ENCODE peak calls at places on chromosomes 12 and 14, in nine cellular contexts. T is NCI-H1092; O is ecto neural progenitor cell; H is activated naive CD4-positive, alpha-beta T cell; J is KBM-7; K is activated CD4-positive, alpha-beta T cell treated with anti-CD3 and anti-CD28 coated beads, Interleukin-2, amount 10 ng/mL, durations not matched to agents 7 days and 5 days; E is AG20443; L is T-helper 1 cell; N is HT-29. Z is an unnamed sample.

GRCh38 chr12:84270470-84271140 is 642.0 kb downstream of the SLC6A15 start:
- DNase-seq in T (no peak), O (no peak), H (no peak), J (no peak), K (no peak), E (no peak), L (no peak), N (no peak), Z (no peak)

GRCh38 chr12:13044859-13045384 is 741 bp downstream of the FAM234B start:
- DNase-seq in T (no peak), O (peak; percentile 52), H (no peak), J (peak; percentile 27), K (no peak), E (peak; percentile 25), L (no peak), N (no peak), Z (no peak)

GRCh38 chr12:32895688-32896437 is 714 bp downstream of the PKP2 start:
- DNase-seq in T (no peak), O (peak; percentile 58), H (no peak), J (peak; percentile 59), K (no peak), E (no peak), L (no peak), N (peak; percentile 74), Z (no peak)

GRCh38 chr14:95440951-95441350 is 75.5 kb downstream of the SYNE3 start:
- DNase-seq in T (no peak), O (no peak), H (no peak), J (no peak), K (no peak), E (peak; percentile 31), L (no peak), N (no peak), Z (peak; percentile 79)

GRCh38 chr12:7907009-7907408 is 29.0 kb downstream of the SLC2A3 start:
- DNase-seq in T (no peak), O (peak; percentile 58), H (no peak), J (peak; percentile 54), K (peak; percentile 23), E (peak; percentile 41), L (no peak), N (peak; percentile 62), Z (peak; percentile 35)

GRCh38 chr14:31024042-31024480 is 1.4 kb upstream of the AP4S1 start:
- DNase-seq in T (no peak), O (no peak), H (no peak), J (no peak), K (no peak), E (no peak), L (no peak), N (no peak), Z (no peak)

GRCh38 chr12:23831739-23832138 is 117.7 kb downstream of the SOX5 start:
- DNase-seq in T (no peak), O (no peak), H (no peak), J (no peak), K (no peak), E (no peak), L (no peak), N (no peak), Z (no peak)

GRCh38 chr14:57492859-57493258 is 798 bp downstream of the CCDC198 start:
- DNase-seq in T (no peak), O (no peak), H (no peak), J (no peak), K (no peak), E (peak; percentile 38), L (no peak), N (peak; percentile 59), Z (peak; percentile 47)

GRCh38 chr12:31629756-31630732 is 29.4 kb upstream of the ETFBKMT start:
- DNase-seq in T (no peak), O (no peak), H (no peak), J (no peak), K (no peak), E (peak; percentile 36), L (no peak), N (no peak), Z (peak; percentile 44)

GRCh38 chr12:93135286-93136239 is 206.5 kb upstream of the EEA1 start:
- DNase-seq in T (peak; percentile 83), O (no peak), H (no peak), J (peak; percentile 29), K (no peak), E (peak; percentile 24), L (no peak), N (peak; percentile 78), Z (peak; percentile 52)

GRCh38 chr12:20436367-20436766 is 68.0 kb downstream of the PDE3A start:
- DNase-seq in T (no peak), O (no peak), H (no peak), J (no peak), K (no peak), E (no peak), L (no peak), N (no peak), Z (no peak)

GRCh38 chr12:57224973-57225679 is 4.4 kb upstream of the SHMT2 start:
- DNase-seq in T (no peak), O (peak; percentile 90), H (peak; percentile 26), J (no peak), K (peak; percentile 64), E (no peak), L (no peak), N (no peak), Z (no peak)

GRCh38 chr12:122392411-122392810 is 30.1 kb downstream of the CLIP1 start:
- DNase-seq in T (no peak), O (no peak), H (no peak), J (no peak), K (no peak), E (no peak), L (no peak), N (no peak), Z (no peak)

GRCh38 chr14:67583711-67584644 is 16.1 kb downstream of the PIGH start:
- DNase-seq in T (peak; percentile 56), O (no peak), H (no peak), J (peak; percentile 68), K (peak; percentile 40), E (peak; percentile 74), L (no peak), N (peak; percentile 58), Z (peak; percentile 72)

GRCh38 chr14:64806202-64806861 is 73.4 kb downstream of the SPTB start:
- DNase-seq in T (no peak), O (no peak), H (no peak), J (no peak), K (no peak), E (peak; percentile 75), L (no peak), N (no peak), Z (peak; percentile 58)

GRCh38 chr12:29616664-29617409 is 119.4 kb upstream of the OVCH1 start:
- DNase-seq in T (no peak), O (no peak), H (no peak), J (no peak), K (no peak), E (peak; percentile 39), L (no peak), N (peak; percentile 8), Z (peak; percentile 88)

GRCh38 chr12:124581792-124582424 is 14.5 kb upstream of the NCOR2 start:
- DNase-seq in T (no peak), O (no peak), H (no peak), J (no peak), K (no peak), E (no peak), L (no peak), N (no peak), Z (no peak)

GRCh38 chr12:124720687-124721500 is 142.8 kb downstream of the SCARB1 start:
- DNase-seq in T (peak; percentile 85), O (no peak), H (no peak), J (no peak), K (no peak), E (peak; percentile 63), L (no peak), N (no peak), Z (peak; percentile 62)

GRCh38 chr14:103108749-103109207 is 14.3 kb downstream of the EXOC3L4 start:
- DNase-seq in T (no peak), O (no peak), H (no peak), J (no peak), K (no peak), E (peak; percentile 65), L (no peak), N (no peak), Z (no peak)

GRCh38 chr14:39467889-39468524 is 35.8 kb upstream of the FBXO33 start:
- DNase-seq in T (no peak), O (peak; percentile 53), H (no peak), J (peak; percentile 52), K (peak; percentile 44), E (no peak), L (no peak), N (peak; percentile 61), Z (peak; percentile 33)

GRCh38 chr12:38664661-38665269 is 240.6 kb downstream of the CPNE8 start:
- DNase-seq in T (no peak), O (no peak), H (no peak), J (peak; percentile 55), K (no peak), E (peak; percentile 19), L (no peak), N (peak; percentile 60), Z (no peak)

GRCh38 chr14:100445436-100446088 is 122.4 kb downstream of the SLC25A47 start:
- DNase-seq in T (no peak), O (peak; percentile 32), H (no peak), J (no peak), K (no peak), E (no peak), L (no peak), N (no peak), Z (no peak)

GRCh38 chr14:68249534-68250517 is 430.2 kb downstream of the RAD51B start:
- DNase-seq in T (no peak), O (no peak), H (no peak), J (no peak), K (no peak), E (peak; percentile 43), L (no peak), N (peak; percentile 39), Z (no peak)

GRCh38 chr14:85317491-85318021 is 212.4 kb upstream of the FLRT2 start:
- DNase-seq in T (no peak), O (no peak), H (no peak), J (no peak), K (no peak), E (no peak), L (no peak), N (no peak), Z (peak; percentile 26)

GRCh38 chr14:74326369-74327152 is 21.7 kb upstream of the VRTN start:
- DNase-seq in T (peak; percentile 9), O (peak; percentile 69), H (no peak), J (no peak), K (no peak), E (no peak), L (no peak), N (no peak), Z (no peak)

GRCh38 chr14:69300601-69301221 is 40.8 kb downstream of the GALNT16 start:
- DNase-seq in T (no peak), O (no peak), H (no peak), J (no peak), K (no peak), E (peak; percentile 7), L (no peak), N (no peak), Z (no peak)

GRCh38 chr14:31189346-31190219 is 18.0 kb downstream of the HECTD1 start:
- DNase-seq in T (no peak), O (no peak), H (no peak), J (no peak), K (no peak), E (no peak), L (no peak), N (no peak), Z (no peak)

GRCh38 chr14:88346048-88346639 is 23.1 kb upstream of the KCNK10 start:
- DNase-seq in T (no peak), O (no peak), H (no peak), J (no peak), K (no peak), E (no peak), L (no peak), N (peak; percentile 73), Z (peak; percentile 21)

GRCh38 chr12:105331805-105332251 is 1.3 kb downstream of the C12orf75 start:
- DNase-seq in T (no peak), O (no peak), H (no peak), J (no peak), K (peak; percentile 60), E (no peak), L (no peak), N (peak; percentile 29), Z (no peak)

GRCh38 chr14:101334656-101335055 is 226.6 kb upstream of the DIO3 start:
- DNase-seq in T (no peak), O (no peak), H (no peak), J (no peak), K (no peak), E (no peak), L (no peak), N (no peak), Z (no peak)

GRCh38 chr12:48988030-48988649 is 10.0 kb downstream of the WNT1 start:
- DNase-seq in T (peak; percentile 32), O (peak; percentile 94), H (peak; percentile 59), J (peak; percentile 77), K (peak; percentile 76), E (peak; percentile 79), L (peak; percentile 45), N (peak; percentile 72), Z (no peak)